ENCODE peak calls at places on chromosomes 6 and 20, in eight cellular contexts. Y, F, U, X, Z, O, S and W are unnamed samples.

GRCh38 chr6:73519943-73520687 is 717 bp downstream of the EEF1A1 start:
- DNase-seq in Y (peak; percentile 53), F (peak; percentile 55), U (peak; percentile 57), X (peak; percentile 66), Z (peak; percentile 84), O (peak; percentile 82), S (peak; percentile 81), W (peak; percentile 6)

GRCh38 chr6:130776287-130776925 is 50.8 kb upstream of the SMLR1 start:
- DNase-seq in Y (no peak), F (peak; percentile 53), U (no peak), X (no peak), Z (no peak), O (no peak), S (peak; percentile 15), W (no peak)

GRCh38 chr20:9160760-9161159 is 91.9 kb downstream of the PLCB4 start:
- DNase-seq in Y (no peak), F (no peak), U (no peak), X (no peak), Z (no peak), O (peak; percentile 56), S (no peak), W (no peak)

GRCh38 chr20:7226156-7226555 is 458.7 kb downstream of the BMP2 start:
- DNase-seq in Y (no peak), F (no peak), U (no peak), X (no peak), Z (no peak), O (no peak), S (no peak), W (peak; percentile 55)

GRCh38 chr20:7406671-7407070 is 533.6 kb downstream of the HAO1 start:
- DNase-seq in Y (no peak), F (no peak), U (no peak), X (no peak), Z (no peak), O (no peak), S (no peak), W (no peak)

GRCh38 chr20:4813839-4814695 is 92.4 kb downstream of the PRND start:
- DNase-seq in Y (no peak), F (peak; percentile 80), U (peak; percentile 51), X (no peak), Z (no peak), O (no peak), S (no peak), W (no peak)

GRCh38 chr6:87944541-87944954 is 103.1 kb upstream of the SPACA1 start:
- DNase-seq in Y (peak; percentile 68), F (no peak), U (peak; percentile 31), X (peak; percentile 30), Z (no peak), O (peak; percentile 75), S (peak; percentile 15), W (peak; percentile 51)

GRCh38 chr20:55515831-55516230 is 489.5 kb downstream of the CBLN4 start:
- DNase-seq in Y (no peak), F (no peak), U (no peak), X (no peak), Z (no peak), O (no peak), S (no peak), W (no peak)

GRCh38 chr20:61253640-61254511 is 1.8 kb downstream of the CDH4 start:
- DNase-seq in Y (no peak), F (no peak), U (peak; percentile 60), X (peak; percentile 24), Z (no peak), O (no peak), S (no peak), W (no peak)

GRCh38 chr6:80156204-80156603 is 49.7 kb downstream of the BCKDHB start:
- DNase-seq in Y (no peak), F (no peak), U (no peak), X (no peak), Z (no peak), O (no peak), S (no peak), W (no peak)

GRCh38 chr6:104656235-104656634 is 203.5 kb downstream of the HACE1 start:
- DNase-seq in Y (no peak), F (no peak), U (no peak), X (no peak), Z (no peak), O (no peak), S (no peak), W (no peak)